ENCODE peak calls at places on chromosomes 12 and 14, in four cellular contexts. One of them, this sample, is unnamed.

GRCh38 chr12:67382206-67382871 is 113.2 kb downstream of the CAND1 start:
- DNase-seq in GM12878: no peak
- DNase-seq in K562: no peak
- DNase-seq in GM12891: no peak
- DNase-seq in this sample: no peak

GRCh38 chr12:113462117-113462774 is 9.4 kb downstream of the LHX5 start:
- DNase-seq in GM12878: no peak
- DNase-seq in K562: peak; percentile 83
- DNase-seq in GM12891: peak; percentile 63
- DNase-seq in this sample: peak; percentile 67

GRCh38 chr14:53295985-53296582 is 143.0 kb upstream of the DDHD1 start:
- DNase-seq in GM12878: no peak
- DNase-seq in GM12891: no peak
- DNase-seq in K562: peak; percentile 34
- DNase-seq in this sample: no peak

GRCh38 chr14:105531088-105531957 is 4.9 kb downstream of the TMEM121 start:
- DNase-seq in GM12878: no peak
- DNase-seq in K562: no peak
- DNase-seq in GM12891: no peak
- DNase-seq in this sample: no peak

GRCh38 chr12:17372508-17372907 is 717.5 kb downstream of the RERGL start:
- DNase-seq in GM12878: no peak
- DNase-seq in GM12891: no peak
- DNase-seq in K562: no peak
- DNase-seq in this sample: no peak

GRCh38 chr14:91324606-91324950 is 80.1 kb upstream of the GPR68 start:
- DNase-seq in K562: no peak
- DNase-seq in GM12891: no peak
- DNase-seq in GM12878: no peak
- DNase-seq in this sample: no peak

GRCh38 chr12:122483969-122484368 is 16.8 kb downstream of the ZCCHC8 start:
- DNase-seq in GM12878: no peak
- DNase-seq in GM12891: no peak
- DNase-seq in K562: no peak
- DNase-seq in this sample: no peak

GRCh38 chr14:31294736-31295398 is 87.3 kb upstream of the HECTD1 start:
- DNase-seq in GM12891: no peak
- DNase-seq in K562: no peak
- DNase-seq in GM12878: no peak
- DNase-seq in this sample: no peak

GRCh38 chr14:99194736-99195135 is 77.3 kb downstream of the BCL11B start:
- DNase-seq in GM12891: no peak
- DNase-seq in GM12878: no peak
- DNase-seq in K562: no peak
- DNase-seq in this sample: no peak

GRCh38 chr12:26281320-26281719 is 85.9 kb downstream of the SSPN start:
- DNase-seq in K562: no peak
- DNase-seq in GM12891: no peak
- DNase-seq in GM12878: no peak
- DNase-seq in this sample: no peak

DNA sequence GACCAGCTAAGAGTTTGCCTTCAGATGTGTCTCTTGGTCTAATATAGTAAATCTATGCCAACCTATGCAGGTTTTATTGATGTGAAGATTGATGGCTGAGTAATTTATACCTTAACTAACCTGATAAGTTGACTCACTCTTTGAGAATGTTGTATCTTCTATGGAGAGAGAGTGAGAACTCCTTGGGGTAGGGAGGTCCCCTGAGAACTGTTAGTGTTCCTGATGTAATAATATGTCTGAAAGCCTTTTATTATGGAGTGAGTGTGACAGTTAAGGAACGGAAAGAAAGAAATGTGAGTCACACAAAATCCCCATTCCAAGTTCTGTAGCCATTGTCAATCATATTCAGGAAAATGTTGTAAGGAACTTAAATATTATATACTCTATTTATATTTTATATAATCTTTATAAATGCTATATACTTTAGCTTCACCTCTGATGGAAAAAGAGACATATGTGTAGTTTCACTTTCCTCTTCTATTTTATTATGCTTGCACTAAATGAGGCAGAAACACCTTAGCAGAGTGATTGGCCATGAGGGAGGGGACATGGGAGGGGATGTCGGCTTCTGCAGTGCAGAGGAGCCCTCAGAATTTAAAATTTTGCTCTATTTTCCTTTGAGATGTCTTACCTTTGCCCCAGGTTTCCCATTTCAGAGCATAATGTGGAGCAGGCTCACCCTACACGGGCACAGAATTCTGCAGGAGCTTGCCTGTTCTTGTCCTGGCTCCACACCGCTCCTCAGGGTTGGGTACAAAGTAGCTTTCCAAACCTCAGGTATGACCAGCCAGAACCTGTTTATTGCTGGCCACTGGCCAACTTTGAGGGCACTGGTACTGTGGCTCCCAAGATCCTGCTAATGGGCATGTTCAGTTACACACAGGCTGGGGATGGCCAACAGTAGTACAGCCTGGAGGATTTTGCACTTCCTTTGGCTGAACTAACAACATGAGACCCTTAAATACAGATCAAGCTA is 57.7 kb downstream of the ARF6 start:
- DNase-seq in K562: no peak
- DNase-seq in GM12878: no peak
- DNase-seq in GM12891: no peak
- DNase-seq in this sample: no peak
- TF ChIP-seq POLR2A in K562: no peak
- TF ChIP-seq POLR2A in GM12878: no peak
- TF ChIP-seq POLR2A in GM12891: no peak
- TF ChIP-seq POLR2A in this sample: no peak

DNA sequence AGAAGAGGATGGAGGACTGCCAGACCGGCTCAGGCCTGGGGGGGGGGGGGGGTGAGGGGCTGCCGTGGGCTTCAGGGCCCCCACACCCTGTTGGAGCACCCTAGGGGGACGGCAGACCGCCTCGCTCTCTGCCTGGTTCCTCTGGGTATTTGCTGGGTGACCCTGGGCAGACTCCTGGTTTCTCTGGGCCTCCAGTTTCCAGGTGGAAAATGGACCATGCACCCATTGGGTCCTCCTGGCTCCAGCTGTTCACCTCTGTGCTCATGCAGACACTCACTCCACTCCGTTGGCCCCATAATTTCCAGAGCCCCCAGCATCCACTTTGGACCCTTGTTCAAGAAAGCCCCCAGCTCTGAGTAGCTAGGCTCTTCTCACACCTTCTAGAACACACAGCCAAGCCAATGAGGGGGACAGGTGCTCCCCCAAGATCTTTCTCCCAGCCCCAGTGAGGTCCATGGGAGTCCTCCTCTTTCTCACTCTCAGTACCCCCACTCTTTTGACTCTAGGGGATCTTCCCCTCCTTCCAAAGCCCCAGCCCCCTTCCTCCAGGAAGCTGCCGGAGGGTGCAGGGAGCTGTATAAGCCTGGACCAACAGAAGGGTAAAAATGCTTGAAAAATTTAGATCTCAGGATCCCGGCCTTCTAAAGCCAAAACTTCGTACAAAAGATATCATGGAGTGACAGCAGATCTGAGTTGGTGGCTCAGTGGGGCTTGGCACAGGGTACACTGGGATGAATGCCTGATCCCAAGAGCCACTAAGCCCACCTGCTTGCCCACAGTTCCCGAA is 174.8 kb upstream of the RTL1 start:
- DNase-seq in K562: no peak
- DNase-seq in GM12891: no peak
- DNase-seq in GM12878: no peak
- DNase-seq in this sample: no peak
- TF ChIP-seq POLR2AphosphoS5 in K562: no peak
- TF ChIP-seq POLR2AphosphoS5 in GM12891: no peak
- TF ChIP-seq POLR2AphosphoS5 in GM12878: no peak
- TF ChIP-seq POLR2AphosphoS5 in this sample: no peak

GRCh38 chr12:132444957-132445883 is 44.7 kb upstream of the FBRSL1 start:
- DNase-seq in GM12891: peak; percentile 87
- DNase-seq in GM12878: no peak
- DNase-seq in K562: peak; percentile 72
- DNase-seq in this sample: peak; percentile 80

GRCh38 chr12:132444283-132444682 is 45.7 kb upstream of the FBRSL1 start:
- DNase-seq in K562: no peak
- DNase-seq in GM12878: no peak
- DNase-seq in GM12891: no peak
- DNase-seq in this sample: no peak

GRCh38 chr12:132446535-132447326 is 43.2 kb upstream of the FBRSL1 start:
- DNase-seq in K562: no peak
- DNase-seq in GM12891: no peak
- DNase-seq in GM12878: no peak
- DNase-seq in this sample: no peak

GRCh38 chr12:132447327-132447720 is 42.6 kb upstream of the FBRSL1 start:
- DNase-seq in GM12891: no peak
- DNase-seq in GM12878: no peak
- DNase-seq in K562: no peak
- DNase-seq in this sample: no peak

DNA sequence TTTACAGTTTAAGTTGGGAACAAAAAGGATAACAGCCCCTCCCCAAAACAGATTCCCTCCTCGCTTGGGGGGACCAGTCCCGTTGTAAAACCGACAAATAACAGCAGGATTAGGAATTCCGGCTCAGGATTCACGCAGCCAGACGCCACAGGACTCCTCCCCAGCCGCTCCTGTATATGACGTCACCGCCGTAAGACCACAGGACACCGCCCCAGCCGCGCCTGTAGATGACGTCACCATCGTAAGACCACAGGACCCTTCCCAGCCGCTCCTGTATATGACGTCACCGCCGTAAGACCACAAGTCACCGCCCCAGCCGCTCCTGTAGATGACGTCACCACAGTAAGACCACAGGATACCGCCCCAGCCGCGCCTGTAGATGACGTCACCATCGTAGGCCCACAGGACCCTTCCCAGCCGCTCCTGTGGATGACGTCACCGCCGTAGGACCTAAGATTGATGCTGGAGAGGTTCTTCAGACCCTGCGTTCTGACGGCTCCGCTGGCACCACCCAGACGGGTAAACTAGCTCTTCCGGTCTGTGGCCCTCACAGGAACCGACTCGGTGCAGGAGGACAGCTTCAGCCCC is 44.0 kb upstream of the FBRSL1 start:
- DNase-seq in K562: peak; percentile 94
- DNase-seq in GM12891: no peak
- DNase-seq in GM12878: no peak
- DNase-seq in this sample: no peak
- TF ChIP-seq TAF1 in K562: peak; percentile 53
- TF ChIP-seq TAF1 in GM12891: no peak
- TF ChIP-seq TAF1 in GM12878: no peak
- TF ChIP-seq TAF1 in this sample: no peak

GRCh38 chr12:6962285-6963015 is 8.0 kb downstream of the PHB2 start:
- DNase-seq in GM12891: no peak
- DNase-seq in GM12878: no peak
- DNase-seq in K562: peak; percentile 29
- DNase-seq in this sample: no peak

GRCh38 chr12:6959376-6960290 is 8.5 kb downstream of the PTPN6 start:
- DNase-seq in GM12891: no peak
- DNase-seq in K562: no peak
- DNase-seq in GM12878: no peak
- DNase-seq in this sample: no peak

GRCh38 chr12:6960291-6961277 is 9.4 kb downstream of the PTPN6 start:
- DNase-seq in GM12878: no peak
- DNase-seq in GM12891: no peak
- DNase-seq in K562: no peak
- DNase-seq in this sample: no peak

GRCh38 chr12:6961695-6962284 is 8.7 kb downstream of the PHB2 start:
- DNase-seq in GM12891: no peak
- DNase-seq in GM12878: no peak
- DNase-seq in K562: peak; percentile 76
- DNase-seq in this sample: no peak

GRCh38 chr12:6961278-6961694 is 9.2 kb downstream of the PHB2 start:
- DNase-seq in K562: peak; percentile 63
- DNase-seq in GM12878: no peak
- DNase-seq in GM12891: no peak
- DNase-seq in this sample: no peak
- TF ChIP-seq POLR2A in K562: no peak
- TF ChIP-seq POLR2A in GM12878: no peak
- TF ChIP-seq POLR2A in GM12891: no peak
- TF ChIP-seq POLR2A in this sample: no peak

GRCh38 chr14:101757839-101758211 is 3.7 kb upstream of the PPP2R5C start:
- DNase-seq in K562: no peak
- DNase-seq in GM12878: no peak
- DNase-seq in GM12891: no peak
- DNase-seq in this sample: no peak
- TF ChIP-seq POLR2AphosphoS5 in K562: no peak
- TF ChIP-seq POLR2AphosphoS5 in GM12878: no peak
- TF ChIP-seq POLR2AphosphoS5 in GM12891: no peak
- TF ChIP-seq POLR2AphosphoS5 in this sample: no peak

GRCh38 chr12:120686151-120686689 is 729 bp upstream of the MLEC start:
- DNase-seq in GM12891: peak; percentile 77
- DNase-seq in GM12878: peak; percentile 93
- DNase-seq in K562: peak; percentile 94
- DNase-seq in this sample: peak; percentile 78

GRCh38 chr12:120687570-120688289 is 781 bp downstream of the MLEC start:
- DNase-seq in GM12891: no peak
- DNase-seq in GM12878: no peak
- DNase-seq in K562: peak; percentile 35
- DNase-seq in this sample: no peak

GRCh38 chr12:120684523-120684932 is 2.4 kb upstream of the MLEC start:
- DNase-seq in GM12891: no peak
- DNase-seq in GM12878: peak; percentile 85
- DNase-seq in K562: no peak
- DNase-seq in this sample: no peak

GRCh38 chr12:120688527-120689071 is 1.6 kb downstream of the MLEC start:
- DNase-seq in GM12891: no peak
- DNase-seq in K562: no peak
- DNase-seq in GM12878: no peak
- DNase-seq in this sample: no peak

DNA sequence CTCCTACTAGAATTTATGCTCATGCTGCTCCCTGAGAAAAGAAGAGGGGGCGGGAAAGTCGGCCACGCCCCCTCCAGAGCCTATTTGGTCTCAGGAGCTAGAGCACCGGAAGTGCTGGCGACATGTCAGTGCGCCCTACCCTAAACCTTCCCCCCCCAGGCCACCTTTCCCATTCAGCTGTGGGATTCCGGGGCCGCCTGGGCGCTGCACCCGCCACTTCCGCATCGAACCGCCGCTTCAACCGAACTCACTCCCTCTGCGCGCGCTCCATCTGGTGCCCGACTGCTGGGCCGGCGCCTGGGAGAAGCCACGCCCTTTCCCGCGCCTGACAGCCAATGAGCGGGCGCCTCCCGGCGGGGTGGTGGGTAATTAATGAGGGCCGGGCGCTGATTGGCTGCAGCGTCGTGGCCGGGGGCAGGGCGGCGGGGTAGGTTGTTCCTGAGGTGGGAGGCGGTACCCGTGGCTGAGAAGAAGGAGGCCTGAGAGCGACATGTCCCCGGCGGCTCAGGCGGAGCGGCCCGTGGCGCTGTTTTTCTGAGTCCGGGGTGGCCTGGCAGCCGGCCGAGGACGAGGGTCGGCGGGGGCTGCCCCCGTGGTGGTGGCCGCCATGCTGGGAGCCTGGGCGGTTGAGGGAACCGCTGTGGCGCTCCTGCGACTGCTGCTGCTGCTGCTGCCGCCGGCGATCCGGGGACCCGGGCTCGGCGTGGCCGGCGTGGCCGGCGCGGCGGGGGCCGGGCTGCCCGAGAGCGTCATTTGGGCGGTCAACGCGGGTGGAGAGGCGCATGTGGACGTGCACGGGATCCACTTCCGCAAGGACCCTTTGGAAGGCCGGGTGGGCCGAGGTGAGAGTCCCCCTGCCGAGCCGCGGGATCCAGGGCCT is at the start of gene MLEC:
- DNase-seq in GM12891: peak; percentile 93
- DNase-seq in GM12878: peak; percentile 91
- DNase-seq in K562: peak; percentile 100
- DNase-seq in this sample: peak; percentile 95
- TF ChIP-seq TAF1 in GM12891: peak; percentile 51
- TF ChIP-seq TAF1 in GM12878: peak; percentile 45
- TF ChIP-seq TAF1 in K562: peak; percentile 59
- TF ChIP-seq TAF1 in this sample: peak; percentile 41